ENCODE peak calls at places on chromosome 10, in nine cellular contexts. Q, S, B, M, H, E, J, K and Y are unnamed samples. For H3K4me1 and H3K27me3, the result is how much of the 10 kb centered on the place peaks cover.

GRCh38 chr10:28841625-28842024 is 164.3 kb downstream of the BAMBI start:
- DNase-seq in M (no peak), S (no peak), K (no peak), B (no peak), E (peak), J (no peak), H (peak), Q (no peak), Y (peak)

GRCh38 chr10:125063256-125063945 is 97.0 kb downstream of the CTBP2 start:
- DNase-seq in B (no peak), E (no peak), K (peak), J (peak), Q (peak), H (no peak), S (no peak), M (no peak), Y (no peak)

GRCh38 chr10:68795886-68796532 is 31.3 kb upstream of the STOX1 start:
- DNase-seq in K (no peak), S (no peak), E (no peak), M (no peak), H (no peak), Q (no peak), B (no peak), J (no peak), Y (no peak)

GRCh38 chr10:75295901-75296441 is 60.2 kb upstream of the COMTD1 start:
- DNase-seq in E (peak), H (no peak), B (no peak), J (no peak), S (no peak), K (no peak), M (no peak), Q (peak), Y (peak)

GRCh38 chr10:42836771-42837468 is 54.3 kb downstream of the BMS1 start:
- DNase-seq in B (no peak), S (no peak), Q (no peak), M (no peak), H (peak), K (no peak), E (peak), J (no peak), Y (no peak)

GRCh38 chr10:70652761-70653657 is 19.3 kb upstream of the ADAMTS14 start:
- DNase-seq in J (peak), S (no peak), E (peak), B (no peak), K (peak), H (no peak), M (peak), Q (no peak), Y (no peak)

GRCh38 chr10:71213127-71213616 is 802 bp downstream of the UNC5B start:
- DNase-seq in E (peak), S (peak), Q (peak), J (peak), M (peak), K (peak), H (peak), B (peak), Y (peak)

GRCh38 chr10:70132098-70133029 is at the start of gene AIFM2:
- DNase-seq in K (peak), B (peak), M (peak), H (peak), E (peak), Q (peak), J (peak), S (peak), Y (peak)

GRCh38 chr10:99555371-99556224 is 22.9 kb downstream of the NKX2-3 start:
- DNase-seq in Q (no peak), B (no peak), E (no peak), K (no peak), M (no peak), S (no peak), H (no peak), J (no peak), Y (no peak)

GRCh38 chr10:86936661-86937501 is 20.5 kb downstream of the MMRN2 start:
- DNase-seq in H (no peak), Q (peak), E (peak), S (no peak), M (no peak), K (no peak), B (no peak), J (no peak), Y (no peak)

GRCh38 chr10:71921319-71922027 is 42.7 kb upstream of the CHST3 start:
- DNase-seq in E (no peak), M (peak), Q (peak), B (no peak), J (peak), H (no peak), S (peak), K (peak), Y (peak)

GRCh38 chr10:63633677-63634487 is 112.7 kb downstream of the REEP3 start:
- DNase-seq in H (peak), Q (no peak), J (no peak), K (no peak), M (no peak), S (no peak), B (peak), E (peak), Y (no peak)

GRCh38 chr10:71795248-71795647 is 21.9 kb upstream of the VSIR start:
- DNase-seq in Q (no peak), J (no peak), K (no peak), M (no peak), B (no peak), H (peak), S (no peak), E (peak), Y (no peak)

GRCh38 chr10:3750884-3751283 is 34.1 kb downstream of the KLF6 start:
- DNase-seq in M (no peak), H (no peak), B (no peak), S (peak), J (no peak), Q (no peak), K (no peak), E (no peak), Y (no peak)

GRCh38 chr10:44725404-44725803 is 185.7 kb upstream of the TMEM72 start:
- DNase-seq in J (no peak), K (no peak), B (no peak), E (peak), Q (no peak), M (no peak), S (no peak), H (no peak), Y (no peak)

GRCh38 chr10:76684968-76685367 is 952.6 kb downstream of the KCNMA1 start:
- DNase-seq in H (no peak), K (no peak), M (no peak), Q (no peak), B (no peak), S (no peak), E (no peak), J (no peak), Y (no peak)

GRCh38 chr10:35555962-35556930 is 48.9 kb upstream of the GJD4 start:
- DNase-seq in J (no peak), K (no peak), M (no peak), B (no peak), H (peak), S (no peak), Q (no peak), E (no peak), Y (peak)

DNA sequence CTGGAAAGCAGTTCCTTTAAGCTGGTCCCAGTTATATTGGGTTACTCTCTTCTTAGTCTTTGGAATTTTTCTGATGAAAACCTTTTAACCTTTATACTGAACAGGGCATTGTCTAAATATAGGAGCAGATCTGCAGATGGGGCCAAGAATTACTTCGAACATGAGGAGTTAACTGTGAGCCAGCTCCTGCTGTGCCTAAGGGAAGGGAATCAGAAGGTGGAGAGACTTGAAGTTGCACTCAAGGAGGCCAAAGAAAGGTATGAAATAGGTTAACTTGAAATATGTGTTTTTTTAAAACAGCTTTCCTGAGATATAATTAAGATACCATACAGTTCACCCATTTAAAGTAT is 18.8 kb downstream of the OPTN start:
- DNase-seq in M (no peak), J (no peak), S (no peak), H (no peak), Q (no peak), E (no peak), K (no peak), B (no peak), Y (peak)
- H3K4me3 ChIP-seq in M (no peak), J (no peak), S (no peak), H (no peak), Q (no peak), E (no peak), K (no peak), B (no peak), Y (peak)

DNA sequence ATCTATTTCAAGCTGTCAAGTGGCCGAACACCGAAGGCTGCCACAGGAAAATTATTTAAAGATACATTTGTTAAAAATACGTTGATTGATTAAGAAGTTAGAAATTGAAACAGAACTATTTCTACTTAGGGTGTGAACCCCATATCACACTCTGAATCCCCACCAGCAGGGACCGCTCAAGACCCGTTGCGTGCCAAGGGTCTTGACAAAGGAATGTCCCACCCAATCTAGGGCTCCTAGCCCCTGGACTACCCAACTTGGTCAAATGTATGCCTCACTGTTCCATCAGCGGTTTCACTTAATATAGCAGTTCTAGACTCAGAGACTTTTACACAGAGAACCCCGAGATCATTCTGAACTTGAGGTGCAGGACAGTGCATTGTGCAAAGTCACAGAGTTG is 11.6 kb upstream of the PFKFB3 start:
- DNase-seq in M (no peak), J (no peak), H (no peak), E (no peak), S (no peak), B (no peak), Q (no peak), K (no peak), Y (no peak)
- H3K4me1 ChIP-seq in M (under half), J (half or more), H (under half), E (under half), S (under half), B (under half), Q (under half), K (under half), Y (half or more)

DNA sequence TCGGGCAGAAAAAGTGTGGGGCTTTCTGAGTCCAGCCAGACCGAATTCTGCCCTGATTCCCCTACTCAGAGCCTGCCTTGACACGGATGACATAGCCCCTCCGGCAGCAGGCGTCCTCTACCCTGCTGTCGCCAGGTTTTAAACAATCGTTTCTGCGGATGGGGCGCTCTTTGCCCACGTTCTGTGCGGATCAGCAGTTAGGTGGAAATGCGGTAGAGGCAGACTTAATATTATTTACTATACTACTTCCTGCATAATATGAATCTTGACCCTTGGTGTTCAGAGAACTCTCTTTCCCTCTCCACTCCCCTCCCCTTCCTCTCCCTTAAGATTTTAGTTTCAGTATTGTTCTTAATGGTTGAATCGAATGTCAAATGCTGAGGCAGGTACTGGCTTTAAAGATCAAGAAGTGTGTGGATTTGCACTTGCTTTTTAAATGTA is 2.4 kb downstream of the GATA3 start:
- DNase-seq in M (no peak), B (no peak), H (no peak), E (no peak), J (no peak), S (peak), K (no peak), Q (no peak), Y (no peak)
- H3K27me3 ChIP-seq in M (half or more), B (under half), H (under half), E (half or more), J (half or more), S (under half), K (under half), Q (under half), Y (half or more)

DNA sequence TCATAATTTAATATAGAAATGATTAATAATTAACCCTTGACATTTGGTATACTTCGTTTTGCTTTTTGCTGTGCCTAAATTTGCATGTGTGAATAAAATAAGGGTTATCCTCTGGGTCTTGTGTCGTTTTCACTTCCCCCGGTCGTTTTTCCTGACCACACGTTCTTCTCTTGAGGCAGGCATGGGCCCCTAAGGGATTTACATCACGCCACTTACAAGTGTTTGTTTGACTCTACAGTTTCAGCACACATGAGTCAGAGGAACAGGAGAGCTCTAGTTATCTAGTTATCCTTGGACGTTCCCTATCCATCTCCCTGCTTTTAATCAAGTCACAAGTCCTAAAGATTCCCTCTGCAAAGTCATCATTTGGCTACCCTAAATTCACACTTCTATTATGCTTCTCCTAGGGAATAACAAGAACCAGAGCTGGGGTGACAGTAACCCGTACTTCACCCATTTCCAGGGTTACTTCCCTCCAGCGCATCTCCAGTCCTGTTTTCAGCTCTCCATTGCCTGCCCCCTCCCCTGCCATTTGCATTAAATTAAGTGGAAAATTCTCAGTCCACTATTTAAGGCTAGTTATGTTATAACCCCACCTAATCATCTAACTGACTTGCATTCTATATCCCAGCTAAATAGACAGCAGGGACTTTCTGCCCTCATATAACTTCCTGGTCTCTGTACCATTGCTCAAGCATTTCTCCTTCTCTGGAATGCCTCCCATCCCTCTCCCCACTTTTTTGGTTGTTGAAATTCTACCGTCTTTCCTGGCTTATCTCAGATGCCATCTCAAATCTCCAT is 206.9 kb downstream of the PTEN start:
- DNase-seq in M (no peak), K (no peak), H (no peak), Q (no peak), B (no peak), J (no peak), S (no peak), E (peak), Y (no peak)
- H3K4me3 ChIP-seq in M (no peak), K (no peak), H (no peak), Q (no peak), B (no peak), J (no peak), S (no peak), E (no peak), Y (no peak)

DNA sequence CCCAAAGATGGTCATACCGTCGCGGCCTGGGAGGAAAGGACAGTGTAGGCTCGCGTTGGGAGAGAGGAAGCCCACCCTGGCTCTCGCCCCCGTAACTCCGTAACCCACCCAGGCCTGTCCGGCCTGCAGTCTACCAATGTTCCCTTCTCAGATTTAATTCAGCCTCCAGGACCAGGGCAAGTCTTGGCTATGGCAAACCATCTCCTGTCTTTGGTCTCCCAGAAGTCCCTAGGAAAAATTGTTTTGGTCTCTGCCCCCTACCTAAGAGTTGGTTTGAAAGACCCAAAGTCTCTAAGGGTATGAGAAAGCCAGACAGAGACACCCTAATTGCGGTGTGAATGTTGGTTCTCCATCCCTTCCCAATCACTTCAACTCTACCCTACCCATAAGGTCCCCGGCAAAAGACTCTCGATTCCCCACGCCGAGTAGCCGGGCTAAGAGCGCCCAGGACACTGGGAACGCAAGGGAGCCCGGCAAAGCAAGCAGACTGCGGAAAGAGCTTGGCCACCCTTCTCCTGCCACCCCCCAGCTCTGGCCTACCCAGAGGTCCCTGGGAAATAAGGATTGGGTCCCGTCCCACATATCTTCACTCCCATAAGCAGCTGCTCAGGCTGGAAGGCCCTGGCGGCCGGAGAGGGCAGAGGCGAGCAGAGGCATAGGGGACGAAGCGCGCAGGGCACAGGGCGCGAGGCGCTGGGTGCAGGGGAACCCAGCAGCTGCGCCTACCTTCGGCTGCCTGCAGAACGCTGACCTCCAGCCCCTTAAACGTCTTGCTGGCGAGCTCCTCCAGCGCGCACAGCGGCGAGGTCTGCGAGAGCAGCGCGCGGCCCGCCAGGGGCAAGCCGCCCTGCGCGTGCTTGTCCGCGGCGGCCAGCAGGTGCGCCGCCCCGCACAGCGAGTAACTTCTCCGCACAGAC is 1.2 kb downstream of the LBX1 start:
- DNase-seq in H (no peak), K (no peak), E (no peak), S (no peak), J (no peak), M (no peak), B (no peak), Q (no peak), Y (peak)
- H3K4me1 ChIP-seq in H (under half), K (under half), E (under half), S (half or more), J (half or more), M (under half), B (under half), Q (under half), Y (half or more)

GRCh38 chr10:128080641-128081040 is 45.6 kb downstream of the MKI67 start:
- DNase-seq in H (no peak), E (no peak), K (no peak), S (no peak), Q (no peak), M (no peak), B (no peak), J (no peak), Y (no peak)

GRCh38 chr10:128080231-128080630 is 46.0 kb downstream of the MKI67 start:
- DNase-seq in J (no peak), Q (no peak), H (no peak), K (no peak), B (no peak), M (no peak), S (no peak), E (no peak), Y (no peak)

GRCh38 chr10:128074589-128074988 is 51.6 kb downstream of the MKI67 start:
- DNase-seq in K (no peak), B (no peak), S (no peak), H (no peak), J (no peak), M (no peak), Q (no peak), E (no peak), Y (no peak)

GRCh38 chr10:128078136-128078969 is 47.9 kb downstream of the MKI67 start:
- DNase-seq in S (no peak), E (peak), B (peak), K (peak), H (peak), J (no peak), Q (no peak), M (no peak), Y (no peak)

GRCh38 chr10:128077155-128077875 is 48.9 kb downstream of the MKI67 start:
- DNase-seq in K (peak), E (no peak), Q (no peak), B (no peak), J (no peak), S (no peak), H (no peak), M (no peak), Y (no peak)
- H3K27me3 ChIP-seq in K (under half), E (under half), Q (under half), B (under half), J (under half), S (under half), H (under half), M (under half), Y (under half)

DNA sequence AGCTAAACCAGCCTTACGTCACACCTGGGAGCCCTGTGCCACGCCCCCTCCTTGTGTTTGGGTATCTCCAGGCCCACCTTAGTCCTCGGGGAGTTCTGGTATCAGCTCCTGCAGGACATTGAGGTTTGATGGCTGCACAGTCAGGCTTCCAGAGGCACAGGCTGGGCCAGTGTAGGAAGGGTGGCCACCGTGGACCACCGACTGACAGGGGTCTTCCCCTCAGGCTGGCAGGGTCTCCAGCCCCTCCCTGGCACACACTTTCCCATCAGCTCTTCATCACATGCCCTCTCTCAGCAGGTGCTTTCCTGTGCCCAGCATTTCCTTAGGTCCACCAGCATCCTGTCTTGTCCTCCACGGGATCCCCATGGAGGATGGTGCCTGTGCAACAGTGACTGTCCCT is 413.1 kb downstream of the TCERG1L start:
- DNase-seq in K (no peak), E (no peak), Q (no peak), S (no peak), B (no peak), J (no peak), H (no peak), M (no peak), Y (no peak)
- H3K4me3 ChIP-seq in K (no peak), E (no peak), Q (no peak), S (no peak), B (no peak), J (no peak), H (no peak), M (no peak), Y (no peak)